ENCODE peak calls at places on chromosomes 3 and 15, in five cellular contexts. W is NCI-H1092 treated with DMSO at 0.1 percent for 48 hours, S is glutamatergic neuron, L is AG08396, R is caudate nucleus. Z is an unnamed sample.

GRCh38 chr3:151660890-151661289 is 72.8 kb upstream of the AADACL2 start:
- DNase-seq in W (no peak), L (no peak), R (no peak), S (no peak), Z (no peak)

GRCh38 chr3:55937301-55937700 is 450.2 kb upstream of the WNT5A start:
- DNase-seq in W (no peak), L (no peak), S (no peak), R (no peak), Z (no peak)

GRCh38 chr15:92091155-92091734 is 237.7 kb downstream of the SLCO3A1 start:
- DNase-seq in L (peak; percentile 31), S (peak; percentile 86), W (peak; percentile 47), R (no peak), Z (peak; percentile 63)

GRCh38 chr15:56984681-56985515 is 66.5 kb downstream of the TCF12 start:
- DNase-seq in W (no peak), S (no peak), R (no peak), L (no peak), Z (no peak)

GRCh38 chr3:39809181-39809994 is at the start of gene MYRIP:
- DNase-seq in L (peak; percentile 51), W (peak; percentile 69), S (peak; percentile 84), R (no peak), Z (peak; percentile 50)

GRCh38 chr3:147394168-147394941 is 12.0 kb downstream of the ZIC4 start:
- DNase-seq in W (no peak), R (no peak), L (no peak), S (no peak), Z (no peak)

GRCh38 chr15:87939838-87940457 is 316.6 kb downstream of the NTRK3 start:
- DNase-seq in W (no peak), L (no peak), R (no peak), S (no peak), Z (no peak)

GRCh38 chr3:186842426-186843038 is at the start of gene ADIPOQ:
- DNase-seq in S (no peak), R (no peak), L (no peak), W (no peak), Z (no peak)

GRCh38 chr15:38555686-38556334 is 8.8 kb downstream of the RASGRP1 start:
- DNase-seq in L (no peak), S (no peak), W (no peak), R (peak; percentile 10), Z (no peak)

GRCh38 chr15:51970981-51971352 is 611 bp downstream of the LEO1 start:
- DNase-seq in S (no peak), R (no peak), L (no peak), W (no peak), Z (no peak)

GRCh38 chr3:150299221-150299620 is 108.9 kb upstream of the TSC22D2 start:
- DNase-seq in W (no peak), S (no peak), R (no peak), L (no peak), Z (no peak)

GRCh38 chr3:30658328-30659052 is 52.1 kb downstream of the TGFBR2 start:
- DNase-seq in L (no peak), S (no peak), W (no peak), R (no peak), Z (no peak)

GRCh38 chr15:45425135-45425534 is 46.8 kb upstream of the GATM start:
- DNase-seq in W (no peak), L (peak; percentile 13), R (no peak), S (no peak), Z (no peak)

GRCh38 chr3:46986055-46986730 is 6.7 kb downstream of the NBEAL2 start:
- DNase-seq in W (no peak), L (no peak), S (no peak), R (no peak), Z (no peak)

GRCh38 chr3:8470801-8471200 is 30.8 kb upstream of the LMCD1 start:
- DNase-seq in R (no peak), S (no peak), L (no peak), W (no peak), Z (no peak)

GRCh38 chr15:79682285-79682684 is 214.5 kb downstream of the MTHFS start:
- DNase-seq in R (no peak), W (no peak), L (peak; percentile 62), S (no peak), Z (no peak)

GRCh38 chr3:11228041-11228440 is 44.2 kb upstream of the ATG7 start:
- DNase-seq in S (no peak), L (no peak), R (no peak), W (no peak), Z (no peak)

GRCh38 chr3:128278130-128278529 is 124.8 kb downstream of the EEFSEC start:
- DNase-seq in L (no peak), S (no peak), W (peak; percentile 72), R (no peak), Z (no peak)

GRCh38 chr15:70341566-70341965 is 243.8 kb upstream of the TLE3 start:
- DNase-seq in L (no peak), S (no peak), R (no peak), W (no peak), Z (no peak)

GRCh38 chr3:149658444-149659172 is 783 bp upstream of the WWTR1 start:
- DNase-seq in S (peak; percentile 51), W (peak; percentile 68), L (peak; percentile 81), R (peak; percentile 58), Z (no peak)

GRCh38 chr3:185253645-185254410 is at the start of gene EHHADH:
- DNase-seq in W (peak; percentile 78), R (no peak), S (peak; percentile 62), L (peak; percentile 90), Z (peak; percentile 23)

GRCh38 chr3:24400450-24400849 is 94.2 kb downstream of the THRB start:
- DNase-seq in L (no peak), S (no peak), W (peak; percentile 37), R (no peak), Z (no peak)

GRCh38 chr15:43941555-43941954 is 114.8 kb downstream of the WDR76 start:
- DNase-seq in L (no peak), S (no peak), W (no peak), R (no peak), Z (no peak)

Z was measured in neural crest cell.